ENCODE peak calls at places on chromosomes 6 and 20, in ten cellular contexts. One of them, this sample, is unnamed. For H3K9me3, the result is how much of the 10 kb centered on the place peaks cover.

GRCh38 chr20:21395666-21396044 is 1.7 kb downstream of the NKX2-4 start:
- DNase-seq in Panc1: no peak
- DNase-seq in tibial nerve: no peak
- DNase-seq in heart right ventricle: no peak
- DNase-seq in upper lobe of left lung: no peak
- DNase-seq in CD8-positive, alpha-beta T cell: peak
- DNase-seq in testis: peak
- DNase-seq in IMR-90: no peak
- DNase-seq in cardiac muscle cell: no peak
- DNase-seq in HepG2: no peak
- DNase-seq in this sample: peak

GRCh38 chr6:136123464-136123863 is 126.6 kb downstream of the MTFR2 start:
- DNase-seq in Panc1: no peak
- DNase-seq in tibial nerve: no peak
- DNase-seq in heart right ventricle: no peak
- DNase-seq in upper lobe of left lung: no peak
- DNase-seq in CD8-positive, alpha-beta T cell: no peak
- DNase-seq in testis: no peak
- DNase-seq in IMR-90: peak
- DNase-seq in cardiac muscle cell: no peak
- DNase-seq in HepG2: no peak
- DNase-seq in this sample: no peak

GRCh38 chr6:48113130-48113529 is 2.1 kb upstream of the PTCHD4 start:
- DNase-seq in Panc1: no peak
- DNase-seq in tibial nerve: no peak
- DNase-seq in heart right ventricle: no peak
- DNase-seq in upper lobe of left lung: no peak
- DNase-seq in CD8-positive, alpha-beta T cell: no peak
- DNase-seq in testis: no peak
- DNase-seq in IMR-90: no peak
- DNase-seq in cardiac muscle cell: no peak
- DNase-seq in HepG2: no peak
- DNase-seq in this sample: no peak

GRCh38 chr6:34393191-34393967 is 910 bp upstream of the NUDT3 start:
- DNase-seq in Panc1: no peak
- DNase-seq in tibial nerve: no peak
- DNase-seq in heart right ventricle: no peak
- DNase-seq in upper lobe of left lung: peak
- DNase-seq in CD8-positive, alpha-beta T cell: no peak
- DNase-seq in testis: no peak
- DNase-seq in IMR-90: no peak
- DNase-seq in cardiac muscle cell: no peak
- DNase-seq in HepG2: no peak
- DNase-seq in this sample: no peak

GRCh38 chr6:130148181-130148580 is 74.6 kb downstream of the SAMD3 start:
- DNase-seq in Panc1: no peak
- DNase-seq in tibial nerve: no peak
- DNase-seq in heart right ventricle: no peak
- DNase-seq in upper lobe of left lung: no peak
- DNase-seq in CD8-positive, alpha-beta T cell: no peak
- DNase-seq in testis: no peak
- DNase-seq in IMR-90: no peak
- DNase-seq in cardiac muscle cell: no peak
- DNase-seq in HepG2: no peak
- DNase-seq in this sample: no peak

GRCh38 chr20:48766205-48766604 is 61.6 kb downstream of the PREX1 start:
- DNase-seq in Panc1: no peak
- DNase-seq in tibial nerve: no peak
- DNase-seq in heart right ventricle: no peak
- DNase-seq in upper lobe of left lung: no peak
- DNase-seq in CD8-positive, alpha-beta T cell: no peak
- DNase-seq in testis: no peak
- DNase-seq in IMR-90: no peak
- DNase-seq in cardiac muscle cell: no peak
- DNase-seq in HepG2: no peak
- DNase-seq in this sample: no peak

GRCh38 chr20:1631309-1632227 is 11.8 kb upstream of the SIRPB1 start:
- DNase-seq in Panc1: no peak
- DNase-seq in tibial nerve: no peak
- DNase-seq in heart right ventricle: no peak
- DNase-seq in upper lobe of left lung: no peak
- DNase-seq in CD8-positive, alpha-beta T cell: no peak
- DNase-seq in testis: no peak
- DNase-seq in IMR-90: no peak
- DNase-seq in cardiac muscle cell: no peak
- DNase-seq in HepG2: no peak
- DNase-seq in this sample: no peak

GRCh38 chr20:37567331-37567665 is 39.6 kb upstream of the BLCAP start:
- DNase-seq in Panc1: no peak
- DNase-seq in tibial nerve: no peak
- DNase-seq in heart right ventricle: no peak
- DNase-seq in upper lobe of left lung: no peak
- DNase-seq in CD8-positive, alpha-beta T cell: no peak
- DNase-seq in testis: peak
- DNase-seq in IMR-90: no peak
- DNase-seq in cardiac muscle cell: peak
- DNase-seq in HepG2: no peak
- DNase-seq in this sample: no peak

GRCh38 chr6:31498748-31499147 is 803 bp downstream of the MICB start:
- DNase-seq in Panc1: no peak
- DNase-seq in tibial nerve: no peak
- DNase-seq in heart right ventricle: no peak
- DNase-seq in upper lobe of left lung: peak
- DNase-seq in CD8-positive, alpha-beta T cell: no peak
- DNase-seq in testis: no peak
- DNase-seq in IMR-90: no peak
- DNase-seq in cardiac muscle cell: peak
- DNase-seq in HepG2: no peak
- DNase-seq in this sample: no peak

GRCh38 chr6:16759181-16759645 is 2.0 kb downstream of the ATXN1 start:
- DNase-seq in Panc1: no peak
- DNase-seq in tibial nerve: no peak
- DNase-seq in heart right ventricle: no peak
- DNase-seq in upper lobe of left lung: no peak
- DNase-seq in CD8-positive, alpha-beta T cell: no peak
- DNase-seq in testis: peak
- DNase-seq in IMR-90: no peak
- DNase-seq in cardiac muscle cell: peak
- DNase-seq in HepG2: no peak
- DNase-seq in this sample: no peak

GRCh38 chr6:158805698-158806373 is 13.3 kb downstream of the EZR start:
- DNase-seq in Panc1: no peak
- DNase-seq in tibial nerve: no peak
- DNase-seq in heart right ventricle: no peak
- DNase-seq in upper lobe of left lung: no peak
- DNase-seq in CD8-positive, alpha-beta T cell: peak
- DNase-seq in testis: no peak
- DNase-seq in IMR-90: no peak
- DNase-seq in cardiac muscle cell: no peak
- DNase-seq in HepG2: no peak
- DNase-seq in this sample: no peak

GRCh38 chr6:158799051-158799792 is 19.9 kb downstream of the EZR start:
- DNase-seq in Panc1: no peak
- DNase-seq in tibial nerve: no peak
- DNase-seq in heart right ventricle: peak
- DNase-seq in upper lobe of left lung: peak
- DNase-seq in CD8-positive, alpha-beta T cell: peak
- DNase-seq in testis: no peak
- DNase-seq in IMR-90: peak
- DNase-seq in cardiac muscle cell: no peak
- DNase-seq in HepG2: peak
- DNase-seq in this sample: no peak

GRCh38 chr6:158803733-158804143 is 15.4 kb downstream of the EZR start:
- DNase-seq in Panc1: no peak
- DNase-seq in tibial nerve: no peak
- DNase-seq in heart right ventricle: peak
- DNase-seq in upper lobe of left lung: no peak
- DNase-seq in CD8-positive, alpha-beta T cell: peak
- DNase-seq in testis: no peak
- DNase-seq in IMR-90: no peak
- DNase-seq in cardiac muscle cell: no peak
- DNase-seq in HepG2: no peak
- DNase-seq in this sample: peak

GRCh38 chr6:158798311-158798710 is 20.9 kb downstream of the EZR start:
- DNase-seq in Panc1: no peak
- DNase-seq in tibial nerve: no peak
- DNase-seq in heart right ventricle: no peak
- DNase-seq in upper lobe of left lung: peak
- DNase-seq in CD8-positive, alpha-beta T cell: peak
- DNase-seq in testis: no peak
- DNase-seq in IMR-90: no peak
- DNase-seq in cardiac muscle cell: no peak
- DNase-seq in HepG2: no peak
- DNase-seq in this sample: no peak

GRCh38 chr6:158801655-158802294 is 17.4 kb downstream of the EZR start:
- DNase-seq in Panc1: no peak
- DNase-seq in tibial nerve: peak
- DNase-seq in heart right ventricle: peak
- DNase-seq in upper lobe of left lung: no peak
- DNase-seq in CD8-positive, alpha-beta T cell: peak
- DNase-seq in testis: no peak
- DNase-seq in IMR-90: no peak
- DNase-seq in cardiac muscle cell: no peak
- DNase-seq in HepG2: no peak
- DNase-seq in this sample: no peak
- H3K27ac ChIP-seq in Panc1: peak
- H3K27ac ChIP-seq in tibial nerve: no peak
- H3K27ac ChIP-seq in heart right ventricle: peak
- H3K27ac ChIP-seq in upper lobe of left lung: no peak
- H3K27ac ChIP-seq in CD8-positive, alpha-beta T cell: no peak
- H3K27ac ChIP-seq in testis: peak
- H3K27ac ChIP-seq in IMR-90: no peak
- H3K27ac ChIP-seq in cardiac muscle cell: peak
- H3K27ac ChIP-seq in HepG2: no peak
- H3K27ac ChIP-seq in this sample: no peak

GRCh38 chr6:167566711-167567141 is 241.8 kb downstream of the TTLL2 start:
- DNase-seq in Panc1: no peak
- DNase-seq in tibial nerve: peak
- DNase-seq in heart right ventricle: no peak
- DNase-seq in upper lobe of left lung: no peak
- DNase-seq in CD8-positive, alpha-beta T cell: no peak
- DNase-seq in testis: peak
- DNase-seq in IMR-90: no peak
- DNase-seq in cardiac muscle cell: no peak
- DNase-seq in HepG2: no peak
- DNase-seq in this sample: no peak
- H3K9me3 ChIP-seq in Panc1: under half
- H3K9me3 ChIP-seq in tibial nerve: under half
- H3K9me3 ChIP-seq in heart right ventricle: under half
- H3K9me3 ChIP-seq in upper lobe of left lung: under half
- H3K9me3 ChIP-seq in CD8-positive, alpha-beta T cell: under half
- H3K9me3 ChIP-seq in testis: under half
- H3K9me3 ChIP-seq in IMR-90: half or more
- H3K9me3 ChIP-seq in cardiac muscle cell: under half
- H3K9me3 ChIP-seq in HepG2: under half
- H3K9me3 ChIP-seq in this sample: under half

GRCh38 chr20:50540620-50541605 is 30.7 kb downstream of the PTPN1 start:
- DNase-seq in Panc1: no peak
- DNase-seq in tibial nerve: no peak
- DNase-seq in heart right ventricle: no peak
- DNase-seq in upper lobe of left lung: peak
- DNase-seq in CD8-positive, alpha-beta T cell: no peak
- DNase-seq in testis: no peak
- DNase-seq in IMR-90: peak
- DNase-seq in cardiac muscle cell: peak
- DNase-seq in HepG2: peak
- DNase-seq in this sample: no peak
- TF ChIP-seq CTCF in Panc1: no peak
- TF ChIP-seq CTCF in tibial nerve: no peak
- TF ChIP-seq CTCF in heart right ventricle: no peak
- TF ChIP-seq CTCF in upper lobe of left lung: peak
- TF ChIP-seq CTCF in CD8-positive, alpha-beta T cell: no peak
- TF ChIP-seq CTCF in testis: no peak
- TF ChIP-seq CTCF in IMR-90: peak
- TF ChIP-seq CTCF in cardiac muscle cell: peak
- TF ChIP-seq CTCF in HepG2: no peak
- TF ChIP-seq CTCF in this sample: no peak

GRCh38 chr6:84762941-84763396 is 1.4 kb downstream of the TBX18 start:
- DNase-seq in Panc1: no peak
- DNase-seq in tibial nerve: peak
- DNase-seq in heart right ventricle: no peak
- DNase-seq in upper lobe of left lung: no peak
- DNase-seq in CD8-positive, alpha-beta T cell: no peak
- DNase-seq in testis: peak
- DNase-seq in IMR-90: no peak
- DNase-seq in cardiac muscle cell: no peak
- DNase-seq in HepG2: no peak
- DNase-seq in this sample: no peak

GRCh38 chr6:84766118-84766683 is 1.8 kb upstream of the TBX18 start:
- DNase-seq in Panc1: no peak
- DNase-seq in tibial nerve: no peak
- DNase-seq in heart right ventricle: no peak
- DNase-seq in upper lobe of left lung: no peak
- DNase-seq in CD8-positive, alpha-beta T cell: no peak
- DNase-seq in testis: no peak
- DNase-seq in IMR-90: no peak
- DNase-seq in cardiac muscle cell: no peak
- DNase-seq in HepG2: no peak
- DNase-seq in this sample: no peak

GRCh38 chr6:84764332-84765049 is at the start of gene TBX18:
- DNase-seq in Panc1: peak
- DNase-seq in tibial nerve: peak
- DNase-seq in heart right ventricle: peak
- DNase-seq in upper lobe of left lung: peak
- DNase-seq in CD8-positive, alpha-beta T cell: no peak
- DNase-seq in testis: peak
- DNase-seq in IMR-90: peak
- DNase-seq in cardiac muscle cell: peak
- DNase-seq in HepG2: peak
- DNase-seq in this sample: no peak

GRCh38 chr6:84763397-84764331 is 734 bp downstream of the TBX18 start:
- DNase-seq in Panc1: peak
- DNase-seq in tibial nerve: peak
- DNase-seq in heart right ventricle: peak
- DNase-seq in upper lobe of left lung: no peak
- DNase-seq in CD8-positive, alpha-beta T cell: no peak
- DNase-seq in testis: peak
- DNase-seq in IMR-90: peak
- DNase-seq in cardiac muscle cell: peak
- DNase-seq in HepG2: no peak
- DNase-seq in this sample: no peak

GRCh38 chr6:84762220-84762940 is 2.0 kb downstream of the TBX18 start:
- DNase-seq in Panc1: no peak
- DNase-seq in tibial nerve: no peak
- DNase-seq in heart right ventricle: no peak
- DNase-seq in upper lobe of left lung: no peak
- DNase-seq in CD8-positive, alpha-beta T cell: no peak
- DNase-seq in testis: no peak
- DNase-seq in IMR-90: no peak
- DNase-seq in cardiac muscle cell: peak
- DNase-seq in HepG2: no peak
- DNase-seq in this sample: no peak
- H3K27ac ChIP-seq in Panc1: peak
- H3K27ac ChIP-seq in tibial nerve: peak
- H3K27ac ChIP-seq in heart right ventricle: peak
- H3K27ac ChIP-seq in upper lobe of left lung: no peak
- H3K27ac ChIP-seq in CD8-positive, alpha-beta T cell: no peak
- H3K27ac ChIP-seq in testis: no peak
- H3K27ac ChIP-seq in IMR-90: no peak
- H3K27ac ChIP-seq in cardiac muscle cell: no peak
- H3K27ac ChIP-seq in HepG2: no peak
- H3K27ac ChIP-seq in this sample: no peak

This sample was measured in CD4-positive, alpha-beta T cell.